ENCODE peak calls at places on chromosome 6, in seven cellular contexts. O is aorta; Y is CD8-positive, alpha-beta T cell; V is neuronal stem cell; R is stromal cell of bone marrow; C is prostate gland; P is NCI-H526 treated with DMSO at 0.1 percent for 48 hours. E is an unnamed sample.
A peak's percentile ranks its signal among the peaks of the same experiment; 100 is the strongest.

GRCh38 chr6:53258774-53259155 is 90.0 kb downstream of the ELOVL5 start:
- DNase-seq in C (no peak), P (no peak), V (no peak), Y (no peak), O (no peak), R (no peak), E (no peak)

GRCh38 chr6:128098000-128098581 is 197.2 kb upstream of the THEMIS start:
- DNase-seq in O (no peak), Y (no peak), C (no peak), P (no peak), V (no peak), R (no peak), E (no peak)

GRCh38 chr6:160084198-160084776 is 37.3 kb upstream of the SLC22A1 start:
- DNase-seq in P (no peak), Y (no peak), C (no peak), R (no peak), V (no peak), O (no peak), E (no peak)

GRCh38 chr6:133179483-133179882 is 61.7 kb upstream of the EYA4 start:
- DNase-seq in C (no peak), Y (no peak), O (no peak), P (no peak), V (no peak), R (no peak), E (no peak)

GRCh38 chr6:150876598-150876997 is 11.1 kb downstream of the MTHFD1L start:
- DNase-seq in R (no peak), V (no peak), C (peak; percentile 88), Y (no peak), P (no peak), O (peak; percentile 79), E (no peak)

GRCh38 chr6:104630955-104631354 is 228.8 kb downstream of the HACE1 start:
- DNase-seq in V (no peak), Y (no peak), P (no peak), O (no peak), C (no peak), R (no peak), E (no peak)

GRCh38 chr6:32163559-32164258 is 686 bp upstream of the EGFL8 start:
- DNase-seq in C (no peak), R (no peak), O (peak; percentile 17), P (no peak), V (no peak), Y (no peak), E (no peak)

GRCh38 chr6:52391599-52391998 is 28.5 kb upstream of the EFHC1 start:
- DNase-seq in P (no peak), C (no peak), Y (no peak), O (no peak), V (no peak), R (no peak), E (no peak)

GRCh38 chr6:156880913-156881312 is 103.7 kb downstream of the ARID1B start:
- DNase-seq in C (peak; percentile 31), P (no peak), R (no peak), O (no peak), V (no peak), Y (no peak), E (no peak)

GRCh38 chr6:98924647-98925046 is 23.1 kb downstream of the FBXL4 start:
- DNase-seq in O (no peak), V (no peak), C (no peak), R (no peak), Y (no peak), P (no peak), E (no peak)

GRCh38 chr6:170031684-170032121 is 259.2 kb downstream of the DLL1 start:
- DNase-seq in R (no peak), Y (no peak), V (no peak), P (no peak), O (peak; percentile 26), C (no peak), E (no peak)

GRCh38 chr6:116047173-116047933 is 13.3 kb downstream of the FRK start:
- DNase-seq in C (no peak), Y (no peak), R (no peak), O (peak; percentile 54), P (no peak), V (no peak), E (no peak)

GRCh38 chr6:28537065-28537464 is 11.4 kb downstream of the GPX5 start:
- DNase-seq in O (no peak), P (no peak), V (no peak), R (no peak), Y (no peak), C (no peak), E (no peak)

GRCh38 chr6:165663283-165663735 is 268 bp upstream of the PDE10A start:
- DNase-seq in O (peak; percentile 64), C (no peak), R (no peak), Y (no peak), P (no peak), V (peak; percentile 48), E (no peak)

GRCh38 chr6:328924-329323 is 36.6 kb downstream of the DUSP22 start:
- DNase-seq in C (no peak), V (no peak), O (peak; percentile 12), P (no peak), R (no peak), Y (no peak), E (no peak)

GRCh38 chr6:20642441-20642840 is 108.2 kb downstream of the CDKAL1 start:
- DNase-seq in Y (no peak), P (no peak), O (no peak), C (no peak), V (no peak), R (no peak), E (no peak)

GRCh38 chr6:79170915-79171314 is 63.6 kb downstream of the HMGN3 start:
- DNase-seq in R (no peak), C (peak; percentile 24), P (no peak), O (no peak), V (no peak), Y (no peak), E (no peak)

GRCh38 chr6:3409699-3410384 is 47.0 kb downstream of the SLC22A23 start:
- DNase-seq in O (no peak), C (peak; percentile 53), Y (no peak), P (no peak), V (no peak), R (no peak), E (no peak)

GRCh38 chr6:85670573-85670972 is 27.9 kb upstream of the SYNCRIP start:
- DNase-seq in V (no peak), Y (no peak), R (no peak), C (no peak), P (no peak), O (no peak), E (no peak)

E was measured in naive thymus-derived CD4-positive, alpha-beta T cell.